ENCODE peak calls at places on chromosomes 5 and 9, in four cellular contexts. One of them, this sample, is unnamed. For H3K27me3, the result is how much of the 10 kb centered on the place peaks cover.

GRCh38 chr5:30765227-30765626 is 428.3 kb upstream of the CDH6 start:
- DNase-seq in NT2/D1: no peak
- DNase-seq in AG04450: no peak
- DNase-seq in CD8-positive, alpha-beta T cell: no peak
- DNase-seq in this sample: no peak

GRCh38 chr9:82332018-82332773 is 343.6 kb downstream of the SPATA31D1 start:
- DNase-seq in NT2/D1: no peak
- DNase-seq in CD8-positive, alpha-beta T cell: no peak
- DNase-seq in AG04450: peak
- DNase-seq in this sample: no peak

GRCh38 chr5:64947031-64947430 is 178.3 kb downstream of the CWC27 start:
- DNase-seq in AG04450: no peak
- DNase-seq in CD8-positive, alpha-beta T cell: no peak
- DNase-seq in NT2/D1: no peak
- DNase-seq in this sample: no peak

GRCh38 chr5:135341021-135341666 is 57.9 kb downstream of the MACROH2A1 start:
- DNase-seq in NT2/D1: no peak
- DNase-seq in AG04450: no peak
- DNase-seq in CD8-positive, alpha-beta T cell: no peak
- DNase-seq in this sample: peak

GRCh38 chr9:33263131-33263935 is 1.2 kb downstream of the BAG1 start:
- DNase-seq in AG04450: no peak
- DNase-seq in CD8-positive, alpha-beta T cell: no peak
- DNase-seq in NT2/D1: no peak
- DNase-seq in this sample: peak

GRCh38 chr9:130986311-130986940 is 22.5 kb upstream of the LAMC3 start:
- DNase-seq in AG04450: no peak
- DNase-seq in CD8-positive, alpha-beta T cell: no peak
- DNase-seq in NT2/D1: no peak
- DNase-seq in this sample: no peak

GRCh38 chr9:86288501-86288900 is 6.2 kb upstream of the ISCA1 start:
- DNase-seq in AG04450: no peak
- DNase-seq in CD8-positive, alpha-beta T cell: no peak
- DNase-seq in NT2/D1: no peak
- DNase-seq in this sample: no peak

GRCh38 chr9:6383551-6384225 is 29.3 kb upstream of the UHRF2 start:
- DNase-seq in AG04450: peak
- DNase-seq in NT2/D1: no peak
- DNase-seq in CD8-positive, alpha-beta T cell: no peak
- DNase-seq in this sample: no peak

GRCh38 chr5:43772601-43773031 is 169.6 kb downstream of the NNT start:
- DNase-seq in CD8-positive, alpha-beta T cell: no peak
- DNase-seq in NT2/D1: no peak
- DNase-seq in AG04450: no peak
- DNase-seq in this sample: no peak

GRCh38 chr5:139422307-139422893 is 16.9 kb downstream of the DNAJC18 start:
- DNase-seq in NT2/D1: peak
- DNase-seq in CD8-positive, alpha-beta T cell: no peak
- DNase-seq in AG04450: peak
- DNase-seq in this sample: no peak

GRCh38 chr5:137036630-137037029 is 462.5 kb downstream of the SPOCK1 start:
- DNase-seq in CD8-positive, alpha-beta T cell: no peak
- DNase-seq in NT2/D1: peak
- DNase-seq in AG04450: no peak
- DNase-seq in this sample: no peak

GRCh38 chr9:91644433-91644832 is 220.8 kb upstream of the NFIL3 start:
- DNase-seq in AG04450: no peak
- DNase-seq in CD8-positive, alpha-beta T cell: no peak
- DNase-seq in NT2/D1: no peak
- DNase-seq in this sample: no peak

GRCh38 chr5:137185193-137185592 is 313.9 kb downstream of the SPOCK1 start:
- DNase-seq in AG04450: no peak
- DNase-seq in NT2/D1: no peak
- DNase-seq in CD8-positive, alpha-beta T cell: no peak
- DNase-seq in this sample: no peak

GRCh38 chr5:172451771-172452197 is 2.5 kb downstream of the SH3PXD2B start:
- DNase-seq in CD8-positive, alpha-beta T cell: no peak
- DNase-seq in AG04450: no peak
- DNase-seq in NT2/D1: no peak
- DNase-seq in this sample: peak

GRCh38 chr9:12224449-12224848 is 468.7 kb upstream of the TYRP1 start:
- DNase-seq in NT2/D1: no peak
- DNase-seq in AG04450: no peak
- DNase-seq in CD8-positive, alpha-beta T cell: no peak
- DNase-seq in this sample: no peak

GRCh38 chr9:133987455-133987800 is 4.7 kb downstream of the VAV2 start:
- DNase-seq in CD8-positive, alpha-beta T cell: no peak
- DNase-seq in AG04450: no peak
- DNase-seq in NT2/D1: no peak
- DNase-seq in this sample: no peak

GRCh38 chr5:93717162-93717561 is 24.2 kb downstream of the POU5F2 start:
- DNase-seq in CD8-positive, alpha-beta T cell: no peak
- DNase-seq in AG04450: no peak
- DNase-seq in NT2/D1: no peak
- DNase-seq in this sample: no peak

GRCh38 chr9:78932849-78933627 is 636.1 kb downstream of the PSAT1 start:
- DNase-seq in NT2/D1: no peak
- DNase-seq in CD8-positive, alpha-beta T cell: no peak
- DNase-seq in AG04450: peak
- DNase-seq in this sample: no peak

GRCh38 chr5:123785160-123786001 is 273.4 kb downstream of the CSNK1G3 start:
- DNase-seq in CD8-positive, alpha-beta T cell: no peak
- DNase-seq in NT2/D1: no peak
- DNase-seq in AG04450: peak
- DNase-seq in this sample: no peak

GRCh38 chr5:115850771-115851416 is 9.2 kb downstream of the AP3S1 start:
- DNase-seq in CD8-positive, alpha-beta T cell: no peak
- DNase-seq in AG04450: no peak
- DNase-seq in NT2/D1: no peak
- DNase-seq in this sample: no peak

GRCh38 chr5:148428825-148429224 is 45.1 kb downstream of the FBXO38 start:
- DNase-seq in CD8-positive, alpha-beta T cell: no peak
- DNase-seq in AG04450: no peak
- DNase-seq in NT2/D1: no peak
- DNase-seq in this sample: no peak

GRCh38 chr9:79694676-79695400 is 123.1 kb downstream of the TLE4 start:
- DNase-seq in NT2/D1: peak
- DNase-seq in AG04450: peak
- DNase-seq in CD8-positive, alpha-beta T cell: no peak
- DNase-seq in this sample: no peak

GRCh38 chr5:61532983-61533382 is 200.9 kb downstream of the ZSWIM6 start:
- DNase-seq in CD8-positive, alpha-beta T cell: no peak
- DNase-seq in NT2/D1: no peak
- DNase-seq in AG04450: no peak
- DNase-seq in this sample: no peak

GRCh38 chr5:141691867-141692532 is 10.0 kb upstream of the ARAP3 start:
- DNase-seq in AG04450: peak
- DNase-seq in NT2/D1: peak
- DNase-seq in CD8-positive, alpha-beta T cell: peak
- DNase-seq in this sample: peak

GRCh38 chr9:125961037-125961436 is 213.9 kb downstream of the PBX3 start:
- DNase-seq in CD8-positive, alpha-beta T cell: no peak
- DNase-seq in AG04450: no peak
- DNase-seq in NT2/D1: no peak
- DNase-seq in this sample: no peak

GRCh38 chr9:109466623-109467590 is 31.2 kb downstream of the PTPN3 start:
- DNase-seq in NT2/D1: no peak
- DNase-seq in CD8-positive, alpha-beta T cell: no peak
- DNase-seq in AG04450: no peak
- DNase-seq in this sample: no peak

GRCh38 chr9:18046068-18046467 is 427.9 kb upstream of the ADAMTSL1 start:
- DNase-seq in CD8-positive, alpha-beta T cell: no peak
- DNase-seq in AG04450: no peak
- DNase-seq in NT2/D1: no peak
- DNase-seq in this sample: no peak

GRCh38 chr5:164233796-164234195 is 728.4 kb downstream of the MAT2B start:
- DNase-seq in CD8-positive, alpha-beta T cell: no peak
- DNase-seq in AG04450: no peak
- DNase-seq in NT2/D1: no peak
- DNase-seq in this sample: no peak

GRCh38 chr5:57598756-57599155 is 116.1 kb upstream of the ACTBL2 start:
- DNase-seq in CD8-positive, alpha-beta T cell: no peak
- DNase-seq in AG04450: peak
- DNase-seq in NT2/D1: no peak
- DNase-seq in this sample: no peak

GRCh38 chr5:89255845-89256463 is 373.0 kb upstream of the MEF2C start:
- DNase-seq in CD8-positive, alpha-beta T cell: no peak
- DNase-seq in AG04450: peak
- DNase-seq in NT2/D1: no peak
- DNase-seq in this sample: no peak

GRCh38 chr5:158026248-158027031 is 167.5 kb upstream of the CLINT1 start:
- DNase-seq in NT2/D1: no peak
- DNase-seq in AG04450: no peak
- DNase-seq in CD8-positive, alpha-beta T cell: no peak
- DNase-seq in this sample: peak

GRCh38 chr9:37033753-37034319 is at the start of gene PAX5:
- DNase-seq in AG04450: no peak
- DNase-seq in NT2/D1: no peak
- DNase-seq in CD8-positive, alpha-beta T cell: no peak
- DNase-seq in this sample: no peak
- H3K27me3 ChIP-seq in AG04450: half or more
- H3K27me3 ChIP-seq in NT2/D1: half or more
- H3K27me3 ChIP-seq in CD8-positive, alpha-beta T cell: half or more
- H3K27me3 ChIP-seq in this sample: under half

DNA sequence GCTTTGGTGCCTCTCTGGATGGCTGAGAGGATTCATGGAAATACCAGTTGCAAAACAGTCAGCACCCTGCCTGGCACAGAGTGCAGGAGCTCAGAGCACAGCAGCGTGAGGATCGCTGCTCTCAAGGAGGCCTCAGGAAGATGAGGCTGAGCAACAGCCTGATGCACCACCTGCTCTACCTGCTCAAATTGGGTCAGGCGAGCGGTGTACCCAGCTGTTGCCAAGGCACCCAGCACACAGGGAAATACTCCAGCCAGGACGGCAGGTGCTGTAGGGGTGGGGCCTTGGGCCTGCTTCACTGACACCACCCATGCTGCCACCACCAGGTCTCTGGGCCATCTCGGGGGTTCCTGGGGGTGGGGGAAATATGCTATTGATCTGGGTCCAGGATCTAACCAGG is 4.3 kb downstream of the EEIG1 start:
- DNase-seq in AG04450: no peak
- DNase-seq in CD8-positive, alpha-beta T cell: no peak
- DNase-seq in NT2/D1: no peak
- DNase-seq in this sample: no peak
- H3K4me3 ChIP-seq in AG04450: no peak
- H3K4me3 ChIP-seq in CD8-positive, alpha-beta T cell: peak
- H3K4me3 ChIP-seq in NT2/D1: no peak
- H3K4me3 ChIP-seq in this sample: no peak

GRCh38 chr9:129490583-129491485 is 130.1 kb downstream of the C9orf50 start:
- DNase-seq in NT2/D1: no peak
- DNase-seq in AG04450: no peak
- DNase-seq in CD8-positive, alpha-beta T cell: no peak
- DNase-seq in this sample: peak
- H3K27me3 ChIP-seq in NT2/D1: under half
- H3K27me3 ChIP-seq in AG04450: under half
- H3K27me3 ChIP-seq in CD8-positive, alpha-beta T cell: under half
- H3K27me3 ChIP-seq in this sample: under half

DNA sequence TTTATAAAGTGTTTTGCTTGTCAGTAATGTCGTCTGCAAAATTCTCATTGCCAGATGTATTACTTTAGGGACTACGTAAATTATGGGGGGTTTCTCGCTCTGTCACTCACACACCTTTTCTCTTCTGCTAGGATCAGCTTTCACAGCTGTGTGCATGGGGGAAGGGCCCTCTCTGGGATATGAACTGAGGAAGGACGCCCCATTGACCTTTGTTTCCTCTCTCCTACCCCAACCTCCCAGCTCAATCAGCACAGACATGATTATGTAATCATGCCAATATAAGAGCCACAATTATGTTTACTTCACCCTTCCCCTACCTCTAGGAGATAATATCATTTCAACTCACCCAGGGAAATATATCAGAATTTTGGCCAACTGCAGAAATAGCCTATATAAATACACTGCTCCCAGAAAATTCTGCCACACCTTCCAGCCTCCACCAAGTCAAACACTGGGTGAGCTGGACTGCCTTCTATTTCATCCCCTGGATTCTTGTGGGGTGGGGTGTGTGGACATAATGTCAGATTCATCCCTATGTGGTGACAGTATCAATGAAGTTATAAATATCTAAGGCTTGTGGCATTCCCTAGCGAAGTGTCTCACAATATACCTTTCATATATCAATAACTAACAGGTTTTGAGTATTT is 12.6 kb upstream of the SEMA5A start:
- DNase-seq in NT2/D1: no peak
- DNase-seq in AG04450: no peak
- DNase-seq in CD8-positive, alpha-beta T cell: no peak
- DNase-seq in this sample: no peak
- H3K4me3 ChIP-seq in NT2/D1: no peak
- H3K4me3 ChIP-seq in AG04450: no peak
- H3K4me3 ChIP-seq in CD8-positive, alpha-beta T cell: no peak
- H3K4me3 ChIP-seq in this sample: no peak

This sample was measured in tibial artery.